ENCODE peak calls at places on chromosomes 4 and X, in seven cellular contexts. V is lung, C is Caco-2, Q is tibial nerve, K is left ventricle myocardium inferior, P is adipocyte, H is mucosa of descending colon. A is an unnamed sample. For H3K4me1, the result is how much of the 10 kb centered on the place peaks cover.

GRCh38 chr4:26372525-26373172 is 51.8 kb downstream of the RBPJ start:
- DNase-seq in C (peak), Q (no peak), H (peak), K (no peak), V (peak), P (peak), A (no peak)

GRCh38 chr4:929970-930625 is 2.0 kb downstream of the GAK start:
- DNase-seq in V (no peak), P (peak), Q (no peak), C (no peak), H (peak), K (no peak), A (no peak)

GRCh38 chr4:147198411-147199051 is 252.9 kb upstream of the TTC29 start:
- DNase-seq in C (no peak), H (no peak), Q (no peak), P (peak), V (no peak), K (no peak), A (no peak)

GRCh38 chrX:105458846-105459245 is 238.4 kb upstream of the TEX13A start:
- DNase-seq in H (no peak), Q (no peak), C (no peak), K (no peak), V (no peak), P (peak), A (no peak)

GRCh38 chrX:1598876-1599790 is 7.7 kb downstream of the AKAP17A start:
- DNase-seq in C (no peak), V (no peak), K (no peak), P (no peak), Q (peak), H (no peak), A (no peak)

GRCh38 chrX:153727108-153727931 is 2.7 kb downstream of the ABCD1 start:
- DNase-seq in H (peak), P (peak), K (peak), C (no peak), Q (peak), V (no peak), A (no peak)

GRCh38 chr4:147799986-147800555 is 68.2 kb downstream of the ARHGAP10 start:
- DNase-seq in Q (no peak), C (no peak), V (no peak), H (peak), K (no peak), P (no peak), A (no peak)

GRCh38 chr4:47933798-47934197 is 19.4 kb upstream of the NFXL1 start:
- DNase-seq in Q (no peak), K (no peak), C (no peak), V (no peak), H (no peak), P (peak), A (no peak)

GRCh38 chr4:54215379-54216072 is 13.6 kb upstream of the PDGFRA start:
- DNase-seq in Q (no peak), V (no peak), C (peak), P (no peak), K (no peak), H (no peak), A (no peak)

GRCh38 chrX:20913760-20914159 is 460.5 kb upstream of the CNKSR2 start:
- DNase-seq in C (peak), K (no peak), P (peak), V (no peak), Q (no peak), H (no peak), A (no peak)

GRCh38 chr4:139735381-139736256 is 70.0 kb downstream of the MGST2 start:
- DNase-seq in C (no peak), V (no peak), K (peak), P (no peak), H (peak), Q (no peak), A (peak)

GRCh38 chrX:23816179-23816578 is 33.2 kb downstream of the SAT1 start:
- DNase-seq in C (no peak), P (no peak), V (no peak), K (no peak), Q (no peak), H (no peak), A (no peak)

GRCh38 chr4:100797791-100798190 is 280.0 kb upstream of the EMCN start:
- DNase-seq in Q (no peak), H (no peak), P (no peak), K (no peak), V (no peak), C (no peak), A (no peak)

GRCh38 chr4:100581337-100581736 is 63.5 kb upstream of the EMCN start:
- DNase-seq in P (peak), C (no peak), V (no peak), K (no peak), H (no peak), Q (no peak), A (no peak)

GRCh38 chrX:100207331-100208024 is 202.6 kb downstream of the PCDH19 start:
- DNase-seq in C (no peak), V (no peak), P (no peak), K (no peak), Q (no peak), H (no peak), A (no peak)

GRCh38 chrX:137573356-137574101 is 7.6 kb downstream of the ZIC3 start:
- DNase-seq in P (no peak), H (no peak), K (no peak), Q (no peak), V (no peak), C (no peak), A (no peak)

GRCh38 chr4:1249731-1250526 is 999 bp upstream of the CTBP1 start:
- DNase-seq in Q (no peak), K (no peak), H (peak), C (peak), V (peak), P (no peak), A (peak)

GRCh38 chr4:70705856-70706461 is 15.8 kb upstream of the RUFY3 start:
- DNase-seq in V (no peak), P (no peak), H (no peak), C (no peak), K (no peak), Q (no peak), A (no peak)

GRCh38 chrX:20988804-20989203 is 385.4 kb upstream of the CNKSR2 start:
- DNase-seq in H (no peak), V (no peak), C (no peak), Q (no peak), P (no peak), K (no peak), A (no peak)

GRCh38 chr4:15774020-15774420 is 4.1 kb upstream of the CD38 start:
- DNase-seq in K (no peak), C (no peak), P (no peak), V (peak), H (no peak), Q (no peak), A (no peak)

GRCh38 chr4:18075823-18076433 is 54.4 kb upstream of the LCORL start:
- DNase-seq in Q (no peak), P (no peak), V (no peak), C (peak), K (peak), H (peak), A (no peak)

GRCh38 chrX:43849173-43849572 is 33.1 kb downstream of the MAOB start:
- DNase-seq in P (no peak), C (no peak), H (no peak), V (no peak), K (no peak), Q (no peak), A (no peak)

GRCh38 chrX:66039916-66040315 is at the start of gene VSIG4:
- DNase-seq in P (no peak), C (no peak), K (peak), V (no peak), H (no peak), Q (peak), A (no peak)

GRCh38 chrX:45788941-45789348 is 588.3 kb upstream of the DIPK2B start:
- DNase-seq in V (no peak), H (no peak), C (no peak), Q (no peak), K (peak), P (no peak), A (peak)

GRCh38 chr4:3342182-3342854 is 49.5 kb downstream of the RGS12 start:
- DNase-seq in V (no peak), K (no peak), C (no peak), H (no peak), Q (no peak), P (peak), A (peak)

GRCh38 chr4:73308286-73308685 is 49.7 kb upstream of the ANKRD17 start:
- DNase-seq in K (no peak), V (no peak), Q (no peak), H (no peak), C (no peak), P (peak), A (no peak)

GRCh38 chrX:122567911-122568310 is 616.2 kb upstream of the GRIA3 start:
- DNase-seq in C (no peak), H (no peak), K (no peak), V (no peak), P (peak), Q (no peak), A (no peak)

GRCh38 chr4:103478729-103479128 is 241.1 kb downstream of the TACR3 start:
- DNase-seq in K (no peak), C (no peak), V (no peak), Q (no peak), H (no peak), P (peak), A (no peak)

GRCh38 chrX:68238568-68238967 is 194.7 kb downstream of the OPHN1 start:
- DNase-seq in V (no peak), Q (no peak), C (no peak), P (no peak), K (no peak), H (no peak), A (no peak)

GRCh38 chrX:9897761-9898161 is 69.4 kb upstream of the CLDN34 start:
- DNase-seq in V (no peak), Q (no peak), K (no peak), C (no peak), H (no peak), P (peak), A (no peak)

GRCh38 chr4:100641326-100641725 is 123.5 kb upstream of the EMCN start:
- DNase-seq in Q (no peak), H (no peak), V (no peak), P (no peak), C (no peak), K (no peak), A (no peak)

GRCh38 chr4:88940506-88940905 is 116.5 kb downstream of the FAM13A start:
- DNase-seq in Q (no peak), K (no peak), P (no peak), C (no peak), H (no peak), V (no peak), A (no peak)

GRCh38 chr4:158050942-158051341 is 121.9 kb downstream of the GASK1B start:
- DNase-seq in V (no peak), H (no peak), K (no peak), Q (no peak), C (no peak), P (no peak), A (no peak)

GRCh38 chr4:90960433-90960832 is 833.2 kb downstream of the CCSER1 start:
- DNase-seq in Q (no peak), P (no peak), K (no peak), H (no peak), C (no peak), V (no peak), A (no peak)

GRCh38 chr4:90960840-90961239 is 833.6 kb downstream of the CCSER1 start:
- DNase-seq in Q (no peak), V (no peak), K (no peak), P (no peak), H (no peak), C (no peak), A (no peak)

GRCh38 chr4:90958256-90958895 is 831.2 kb downstream of the CCSER1 start:
- DNase-seq in K (no peak), C (no peak), H (no peak), P (peak), Q (no peak), V (no peak), A (no peak)
- H3K4me3 ChIP-seq in K (no peak), C (no peak), H (no peak), P (no peak), Q (no peak), V (no peak), A (no peak)

GRCh38 chr4:24033626-24034025 is 143.8 kb upstream of the PPARGC1A start:
- DNase-seq in H (no peak), V (no peak), Q (no peak), K (no peak), C (no peak), P (no peak), A (no peak)
- H3K4me1 ChIP-seq in H (under half), V (under half), Q (under half), K (under half), C (under half), P (under half), A (under half)

GRCh38 chrX:140509468-140510305 is 4.8 kb upstream of the SOX3 start:
- DNase-seq in H (no peak), P (no peak), K (no peak), C (no peak), V (no peak), Q (no peak), A (no peak)

GRCh38 chrX:140507223-140507981 is 2.5 kb upstream of the SOX3 start:
- DNase-seq in H (no peak), K (no peak), C (no peak), V (no peak), P (no peak), Q (no peak), A (no peak)

GRCh38 chrX:140508958-140509357 is 4.1 kb upstream of the SOX3 start:
- DNase-seq in K (no peak), V (no peak), H (no peak), P (no peak), Q (no peak), C (no peak), A (no peak)

GRCh38 chrX:140505421-140506337 is 810 bp upstream of the SOX3 start:
- DNase-seq in P (no peak), K (no peak), H (no peak), Q (no peak), C (no peak), V (no peak), A (no peak)

GRCh38 chrX:140507982-140508305 is 3.1 kb upstream of the SOX3 start:
- DNase-seq in H (no peak), P (no peak), Q (no peak), V (peak), K (no peak), C (no peak), A (no peak)
- H3K4me3 ChIP-seq in H (no peak), P (no peak), Q (no peak), V (no peak), K (no peak), C (no peak), A (no peak)

GRCh38 chr4:87316961-87317360 is 5.7 kb downstream of the HSD17B13 start:
- DNase-seq in P (no peak), Q (no peak), K (no peak), C (no peak), V (no peak), H (no peak), A (no peak)
- H3K4me1 ChIP-seq in P (under half), Q (under half), K (under half), C (under half), V (under half), H (under half), A (under half)